ENCODE peak calls at places on chromosomes 12 and 14, in four cellular contexts. B is MG63, X is GM23338, V is GM23248. O is an unnamed sample.

GRCh38 chr14:70916776-70917175 is 9.5 kb downstream of the PCNX1 start:
- DNase-seq in B (no peak), X (no peak), V (no peak), O (no peak)

GRCh38 chr14:68608235-68608962 is 184.5 kb downstream of the ZFP36L1 start:
- DNase-seq in X (no peak), B (no peak), V (no peak), O (no peak)

GRCh38 chr14:37588956-37589737 is 5.9 kb downstream of the FOXA1 start:
- DNase-seq in X (peak; percentile 51), B (no peak), V (no peak), O (peak; percentile 61)

GRCh38 chr14:22418631-22419030 is 170.4 kb downstream of the DAD1 start:
- DNase-seq in B (no peak), X (no peak), V (no peak), O (peak; percentile 93)

GRCh38 chr12:92695577-92695976 is 7.2 kb upstream of the PLEKHG7 start:
- DNase-seq in V (no peak), B (no peak), X (no peak), O (no peak)

GRCh38 chr12:20212658-20213387 is 155.5 kb upstream of the PDE3A start:
- DNase-seq in B (peak; percentile 96), X (peak; percentile 90), V (peak; percentile 100), O (no peak)

GRCh38 chr14:22450266-22450665 is 138.8 kb downstream of the DAD1 start:
- DNase-seq in B (no peak), X (no peak), V (no peak), O (no peak)

GRCh38 chr14:49972840-49973239 is 80.0 kb downstream of the ARF6 start:
- DNase-seq in V (peak; percentile 96), B (peak; percentile 78), X (no peak), O (peak; percentile 82)

GRCh38 chr12:104279164-104279563 is 24.4 kb upstream of the EID3 start:
- DNase-seq in V (no peak), B (no peak), X (no peak), O (no peak)

GRCh38 chr14:90698379-90698869 is 117.8 kb downstream of the TTC7B start:
- DNase-seq in B (peak; percentile 77), V (peak; percentile 51), X (no peak), O (no peak)

GRCh38 chr12:89153341-89153740 is 199.0 kb downstream of the DUSP6 start:
- DNase-seq in X (no peak), V (peak; percentile 10), B (no peak), O (no peak)

GRCh38 chr14:92680781-92681650 is 67.4 kb downstream of the LGMN start:
- DNase-seq in X (peak; percentile 84), V (peak; percentile 83), B (peak; percentile 59), O (peak; percentile 93)

GRCh38 chr12:31477669-31478068 is 113.3 kb downstream of the DENND5B start:
- DNase-seq in B (no peak), X (no peak), V (no peak), O (no peak)

DNA sequence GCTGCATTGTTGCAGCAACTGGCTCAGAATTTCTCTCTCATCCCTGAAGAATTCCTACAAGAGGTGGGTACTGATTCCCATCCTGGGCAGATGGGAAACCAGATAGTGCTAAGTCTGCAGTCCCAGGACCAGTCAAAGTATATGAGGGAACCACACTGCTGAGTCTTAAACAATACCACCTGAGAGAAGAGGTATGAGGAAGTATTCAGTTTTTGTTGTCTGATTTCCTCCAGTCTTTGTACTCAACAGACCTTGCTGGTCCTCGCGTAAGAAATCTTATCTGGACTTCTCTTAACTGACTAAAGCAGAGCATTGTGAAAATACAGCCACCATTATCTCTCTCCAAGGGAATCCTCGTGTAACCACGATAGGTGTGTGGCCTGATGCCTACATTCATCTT is 3.6 kb upstream of the EDDM3A start:
- DNase-seq in V (no peak), B (no peak), X (no peak), O (no peak)
- H3K27me3 ChIP-seq in V (no peaks in the 10 kb centered on the region), B (no peaks in the 10 kb centered on the region), X (no peaks in the 10 kb centered on the region), O (peaks cover 2% of the 10 kb centered on the region)

DNA sequence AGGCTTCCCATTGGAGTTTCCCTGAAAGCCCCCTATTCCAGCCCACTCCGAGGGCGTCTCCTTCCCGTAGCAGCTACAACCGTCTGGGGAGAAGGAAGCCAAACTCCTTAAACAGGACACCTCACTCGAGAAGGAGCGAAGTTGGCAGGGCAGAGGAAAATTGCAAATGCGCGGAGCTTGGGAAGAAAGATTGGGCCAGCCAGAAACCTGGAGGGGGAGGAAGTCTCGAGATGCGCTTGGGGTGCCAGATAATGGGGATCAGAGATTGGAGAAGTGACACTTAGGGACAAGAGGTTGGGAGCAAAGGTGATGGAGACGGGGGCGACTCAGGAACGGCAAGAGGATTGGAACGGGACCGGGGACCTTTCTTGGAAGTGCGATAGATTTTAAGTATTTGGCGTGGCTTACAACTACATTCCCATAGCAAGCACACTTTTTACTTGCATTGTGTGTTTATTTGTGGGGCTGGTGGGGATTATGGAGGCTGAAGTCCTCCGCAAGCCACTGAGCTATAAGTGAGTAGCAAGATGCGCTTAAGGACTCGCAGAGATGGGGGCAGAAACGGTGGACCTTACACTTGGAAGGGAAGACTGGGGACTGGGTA is 926 bp downstream of the HRK start:
- DNase-seq in X (peak; percentile 32), V (peak; percentile 22), B (no peak), O (no peak)
- H3K27me3 ChIP-seq in X (peaks cover 90% of the 10 kb centered on the region), V (peaks cover 78% of the 10 kb centered on the region), B (peaks cover 44% of the 10 kb centered on the region), O (peaks cover 2% of the 10 kb centered on the region)

GRCh38 chr12:49091056-49091835 is 3.4 kb downstream of the DHH start:
- DNase-seq in B (no peak), V (peak; percentile 32), X (peak; percentile 14), O (no peak)
- H3K27me3 ChIP-seq in B (peaks cover 15% of the 10 kb centered on the region), V (peaks cover 19% of the 10 kb centered on the region), X (peaks cover 100% of the 10 kb centered on the region), O (no peaks in the 10 kb centered on the region)

DNA sequence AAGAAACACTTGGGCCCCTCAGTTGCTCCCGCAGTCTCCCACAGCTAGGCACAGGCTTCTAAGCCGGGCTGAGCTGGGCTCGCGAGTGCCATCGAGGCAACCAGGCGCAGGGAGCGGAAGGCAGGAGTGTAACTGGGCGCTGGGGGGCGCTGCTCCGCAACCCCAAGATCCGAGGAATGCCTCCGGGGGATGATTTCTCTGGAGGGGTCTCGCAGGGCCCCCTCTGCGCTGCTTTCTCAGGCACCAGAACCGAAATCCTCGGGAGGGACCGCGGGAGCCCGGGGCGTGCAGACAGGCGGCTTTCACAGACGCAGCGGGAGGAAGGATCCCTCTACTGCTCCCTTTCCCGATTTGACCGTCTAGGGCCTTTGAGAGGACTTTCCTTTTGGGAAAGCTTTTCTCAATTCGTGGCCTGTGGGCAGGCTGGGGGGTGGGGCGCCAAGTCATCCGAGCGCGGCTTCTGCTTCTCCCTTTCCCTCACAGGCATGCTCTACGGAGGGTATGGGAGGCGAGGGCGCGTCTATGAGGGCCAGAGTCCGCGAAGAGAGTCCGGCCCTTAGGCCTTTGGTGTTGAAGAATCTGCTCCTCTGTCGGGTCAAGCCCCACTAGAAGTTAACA is 4.3 kb upstream of the NKX2-1 start:
- DNase-seq in B (no peak), X (peak; percentile 87), V (no peak), O (no peak)
- H3K27me3 ChIP-seq in B (peaks cover 4% of the 10 kb centered on the region), X (peaks cover 100% of the 10 kb centered on the region), V (peaks cover 93% of the 10 kb centered on the region), O (peaks cover 2% of the 10 kb centered on the region)

GRCh38 chr12:130109062-130109945 is 53.0 kb upstream of the FZD10 start:
- DNase-seq in X (no peak), V (no peak), B (no peak), O (no peak)
- H3K27me3 ChIP-seq in X (no peaks in the 10 kb centered on the region), V (no peaks in the 10 kb centered on the region), B (no peaks in the 10 kb centered on the region), O (no peaks in the 10 kb centered on the region)

DNA sequence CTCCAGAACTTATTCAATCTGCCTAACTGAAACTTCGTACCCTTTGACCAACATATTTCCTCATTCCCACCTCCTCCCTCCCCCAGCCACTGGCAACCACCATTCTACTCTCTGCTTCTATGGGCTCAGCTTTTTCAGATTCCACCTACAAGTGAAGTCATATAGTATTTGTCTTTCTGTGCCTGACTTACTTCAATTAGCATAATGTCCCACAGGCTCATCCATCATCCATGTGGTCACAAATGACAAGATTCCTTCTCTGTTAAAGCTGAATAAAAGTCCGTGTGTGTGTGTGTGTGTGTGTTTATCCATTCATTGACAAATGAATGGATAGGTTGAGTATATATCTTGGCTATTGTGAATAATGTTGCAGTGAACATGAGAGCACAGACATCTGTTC is 1.3 kb upstream of the C14orf39 start:
- DNase-seq in V (no peak), B (no peak), X (no peak), O (no peak)
- H3K27me3 ChIP-seq in V (peaks cover 67% of the 10 kb centered on the region), B (peaks cover 32% of the 10 kb centered on the region), X (peaks cover 53% of the 10 kb centered on the region), O (no peaks in the 10 kb centered on the region)

O was measured in Karpas-422.